ENCODE peak calls at places on chromosomes 11 and 22, in six cellular contexts. C, Z, J, G, X and K are unnamed samples.
A peak's percentile ranks its signal among the peaks of the same experiment; 100 is the strongest.

GRCh38 chr11:122706261-122706660 is 50.7 kb downstream of the UBASH3B start:
- DNase-seq in C (no peak), X (no peak), J (no peak), G (no peak), Z (no peak), K (no peak)

GRCh38 chr11:45649544-45650165 is 15.8 kb downstream of the CHST1 start:
- DNase-seq in C (no peak), Z (no peak), X (no peak), J (no peak), G (no peak), K (no peak)

GRCh38 chr11:6856871-6857270 is 6.0 kb upstream of the OR10A2 start:
- DNase-seq in X (no peak), C (no peak), G (no peak), Z (peak; percentile 2), J (no peak), K (no peak)

GRCh38 chr11:43327987-43328386 is 16.2 kb downstream of the API5 start:
- DNase-seq in J (no peak), C (no peak), Z (no peak), X (no peak), G (no peak), K (no peak)

GRCh38 chr22:43479311-43479710 is 67.5 kb downstream of the MPPED1 start:
- DNase-seq in G (no peak), C (no peak), Z (no peak), J (no peak), X (no peak), K (peak; percentile 59)

GRCh38 chr22:48594757-48595510 is 1232.7 kb downstream of the BRD1 start:
- DNase-seq in G (no peak), J (peak; percentile 61), Z (no peak), X (no peak), C (no peak), K (no peak)

GRCh38 chr22:23892130-23892529 is 2.1 kb upstream of the MIF start:
- DNase-seq in Z (no peak), J (no peak), G (no peak), C (no peak), X (no peak), K (no peak)

GRCh38 chr11:12274558-12275197 is 102.7 kb upstream of the PARVA start:
- DNase-seq in Z (no peak), G (no peak), X (no peak), J (no peak), C (no peak), K (no peak)

GRCh38 chr11:41237386-41237785 is 222.1 kb downstream of the LRRC4C start:
- DNase-seq in G (no peak), X (no peak), Z (no peak), J (no peak), C (no peak), K (no peak)

GRCh38 chr22:46607483-46608114 is 12.6 kb upstream of the GRAMD4 start:
- DNase-seq in C (no peak), X (no peak), G (no peak), J (no peak), Z (no peak), K (peak; percentile 86)

GRCh38 chr11:3853545-3853842 is 2.0 kb upstream of the STIM1 start:
- DNase-seq in C (no peak), Z (no peak), G (no peak), J (no peak), X (no peak), K (no peak)

GRCh38 chr22:26903030-26903856 is 245.9 kb downstream of the MIAT start:
- DNase-seq in Z (peak; percentile 77), C (no peak), J (peak; percentile 82), X (no peak), G (no peak), K (no peak)

GRCh38 chr11:95821640-95822039 is 31.3 kb downstream of the CEP57 start:
- DNase-seq in J (no peak), C (no peak), Z (no peak), G (no peak), X (no peak), K (no peak)

GRCh38 chr11:61378713-61379313 is 13.6 kb upstream of the TMEM216 start:
- DNase-seq in Z (no peak), C (no peak), J (no peak), X (no peak), G (no peak), K (no peak)

GRCh38 chr11:81963018-81963417 is 770.6 kb downstream of the FAM181B start:
- DNase-seq in J (no peak), X (no peak), Z (peak; percentile 2), C (no peak), G (no peak), K (no peak)

GRCh38 chr11:75873417-75874148 is 58.6 kb downstream of the UVRAG start:
- DNase-seq in G (no peak), J (no peak), X (no peak), C (no peak), Z (no peak), K (no peak)